ENCODE peak calls at places on chromosomes 7 and 10, in six cellular contexts. X is GM12878, H is K562, N is H1, V is GM12891, Z is HepG2. F is an unnamed sample.

GRCh38 chr10:3095373-3096139 is 28.2 kb downstream of the PFKP start:
- DNase-seq in V (peak), H (peak), X (peak), N (no peak), Z (peak), F (peak)

GRCh38 chr10:77245953-77246352 is 391.7 kb downstream of the KCNMA1 start:
- DNase-seq in H (no peak), Z (no peak), N (no peak), V (no peak), X (no peak), F (no peak)

GRCh38 chr7:127667017-127667670 is 15.2 kb downstream of the SND1 start:
- DNase-seq in N (no peak), V (no peak), X (no peak), H (no peak), Z (no peak), F (no peak)

GRCh38 chr7:108246227-108246837 is 116.2 kb upstream of the LAMB4 start:
- DNase-seq in H (peak), V (no peak), N (no peak), X (peak), Z (peak), F (no peak)

GRCh38 chr7:108454674-108455523 is 1.3 kb downstream of the NRCAM start:
- DNase-seq in Z (no peak), V (peak), H (no peak), N (peak), X (no peak), F (peak)

GRCh38 chr10:35413985-35414861 is 77.9 kb downstream of the CCNY start:
- DNase-seq in V (no peak), H (peak), N (no peak), X (no peak), Z (peak), F (no peak)

GRCh38 chr7:38704041-38704547 is 72.9 kb upstream of the AMPH start:
- DNase-seq in V (no peak), H (no peak), Z (no peak), X (no peak), N (no peak), F (no peak)

GRCh38 chr10:131068311-131068710 is 243.2 kb downstream of the TCERG1L start:
- DNase-seq in H (no peak), X (no peak), V (no peak), Z (no peak), N (no peak), F (no peak)

GRCh38 chr10:14889318-14889717 is 10.7 kb downstream of the SUV39H2 start:
- DNase-seq in X (no peak), H (peak), V (no peak), Z (no peak), N (no peak), F (no peak)

GRCh38 chr10:24132741-24133140 is 76.2 kb upstream of the KIAA1217 start:
- DNase-seq in Z (no peak), V (no peak), N (no peak), H (no peak), X (no peak), F (no peak)

GRCh38 chr10:71971311-71971731 is 7.1 kb downstream of the CHST3 start:
- DNase-seq in H (no peak), Z (no peak), N (no peak), X (no peak), V (no peak), F (no peak)

GRCh38 chr10:60311821-60312220 is 77.9 kb downstream of the ANK3 start:
- DNase-seq in V (no peak), Z (no peak), N (no peak), X (no peak), H (no peak), F (no peak)

GRCh38 chr10:93313798-93314197 is 168.3 kb downstream of the MYOF start:
- DNase-seq in H (no peak), N (no peak), X (peak), Z (no peak), V (peak), F (no peak)

GRCh38 chr7:55570218-55570873 is 2.0 kb downstream of the VOPP1 start:
- DNase-seq in V (no peak), Z (no peak), X (no peak), N (no peak), H (no peak), F (no peak)

GRCh38 chr7:134293029-134293740 is 23.5 kb downstream of the SLC35B4 start:
- DNase-seq in H (no peak), Z (peak), V (peak), N (no peak), X (peak), F (peak)

GRCh38 chr7:25179771-25180591 is 48.3 kb downstream of the NPVF start:
- DNase-seq in X (peak), V (peak), Z (peak), H (peak), N (peak), F (peak)

GRCh38 chr10:31867646-31868045 is 61.0 kb downstream of the ARHGAP12 start:
- DNase-seq in N (no peak), H (no peak), V (no peak), X (no peak), Z (no peak), F (no peak)

GRCh38 chr7:144672869-144673268 is 163.0 kb downstream of the TPK1 start:
- DNase-seq in N (no peak), Z (no peak), X (no peak), H (no peak), V (no peak), F (no peak)

GRCh38 chr10:49598164-49598856 is 11.8 kb upstream of the SLC18A3 start:
- DNase-seq in N (no peak), X (no peak), V (no peak), H (no peak), Z (no peak), F (no peak)

GRCh38 chr7:127786184-127786583 is 134.2 kb downstream of the SND1 start:
- DNase-seq in N (no peak), V (no peak), Z (no peak), X (no peak), H (no peak), F (no peak)

GRCh38 chr7:56074371-56074791 is 10.3 kb downstream of the SUMF2 start:
- DNase-seq in V (peak), N (peak), X (no peak), Z (peak), H (peak), F (peak)

GRCh38 chr10:93469454-93469853 is 12.7 kb downstream of the MYOF start:
- DNase-seq in H (no peak), Z (no peak), X (no peak), N (no peak), V (no peak), F (no peak)

GRCh38 chr7:1732072-1732471 is 62.0 kb downstream of the ELFN1 start:
- DNase-seq in V (no peak), Z (no peak), H (no peak), X (no peak), N (no peak), F (no peak)

GRCh38 chr7:1734331-1734730 is 64.3 kb downstream of the ELFN1 start:
- DNase-seq in Z (no peak), X (no peak), V (no peak), N (no peak), H (no peak), F (no peak)

GRCh38 chr7:1735262-1735661 is 65.2 kb downstream of the ELFN1 start:
- DNase-seq in N (no peak), Z (no peak), X (no peak), V (no peak), H (no peak), F (no peak)

GRCh38 chr7:1733206-1733907 is 63.3 kb downstream of the ELFN1 start:
- DNase-seq in H (no peak), Z (no peak), V (no peak), N (no peak), X (no peak), F (no peak)

DNA sequence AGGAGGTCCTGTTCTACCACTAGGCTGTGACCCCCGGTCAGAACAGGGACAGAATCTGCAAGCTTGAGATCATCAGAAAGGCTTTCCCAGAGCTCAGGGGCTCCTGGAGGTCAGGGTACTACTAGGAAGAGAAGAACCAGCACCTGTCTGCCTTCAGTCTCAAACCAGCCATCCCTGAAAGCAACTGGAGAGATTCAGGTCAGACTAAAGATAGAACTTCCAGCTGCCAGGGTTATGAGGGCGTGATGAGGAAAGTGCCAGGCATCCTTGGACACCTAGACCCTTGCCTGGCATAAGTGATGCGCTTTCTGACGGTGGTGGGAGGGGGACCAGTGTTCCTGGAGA is 63.8 kb downstream of the ELFN1 start:
- DNase-seq in V (no peak), N (no peak), H (no peak), X (no peak), Z (no peak), F (no peak)
- TF ChIP-seq POLR2A in V (no peak), N (no peak), H (no peak), X (no peak), Z (no peak), F (no peak)

GRCh38 chr10:12719365-12719764 is 282.1 kb downstream of the CCDC3 start:
- DNase-seq in N (no peak), Z (no peak), X (no peak), H (no peak), V (no peak), F (no peak)

GRCh38 chr10:12720217-12720981 is 281.1 kb downstream of the CCDC3 start:
- DNase-seq in H (no peak), X (no peak), N (no peak), Z (peak), V (no peak), F (no peak)

GRCh38 chr10:12721334-12721733 is 280.2 kb downstream of the CCDC3 start:
- DNase-seq in N (no peak), V (no peak), H (no peak), X (no peak), Z (no peak), F (no peak)

GRCh38 chr10:12716042-12716441 is 285.5 kb downstream of the CCDC3 start:
- DNase-seq in V (no peak), H (no peak), N (no peak), X (no peak), Z (no peak), F (no peak)

GRCh38 chr10:12717981-12718707 is 283.4 kb downstream of the CCDC3 start:
- DNase-seq in X (no peak), Z (peak), N (no peak), V (no peak), H (no peak), F (no peak)
- TF ChIP-seq TAF1 in X (no peak), Z (no peak), N (no peak), V (no peak), H (no peak), F (no peak)

GRCh38 chr10:109914966-109915365 is 8.3 kb downstream of the XPNPEP1 start:
- DNase-seq in N (no peak), V (no peak), X (peak), H (no peak), Z (peak), F (no peak)
- TF ChIP-seq POLR2A in N (no peak), V (no peak), X (no peak), H (no peak), Z (no peak), F (no peak)

GRCh38 chr10:126373982-126374381 is 14.3 kb downstream of the ADAM12 start:
- DNase-seq in X (no peak), H (no peak), Z (no peak), V (no peak), N (no peak), F (no peak)
- TF ChIP-seq TAF1 in X (no peak), H (no peak), Z (no peak), V (no peak), N (no peak), F (no peak)

F was measured in GM12892.